ENCODE peak calls at places on chromosomes 16 and 17, in four cellular contexts. E is GM12878, M is K562, K is HepG2. W is an unnamed sample.

GRCh38 chr17:76139801-76140660 is 1.0 kb downstream of the FOXJ1 start:
- DNase-seq in E (no peak), M (peak; percentile 65), K (no peak), W (peak; percentile 50)

GRCh38 chr16:17696696-17697095 is 225.9 kb upstream of the XYLT1 start:
- DNase-seq in E (no peak), M (no peak), K (no peak), W (no peak)

GRCh38 chr16:59988591-59988990 is 1254.5 kb upstream of the GOT2 start:
- DNase-seq in E (no peak), M (no peak), K (no peak), W (no peak)

GRCh38 chr17:80724723-80725388 is 180.2 kb downstream of the RPTOR start:
- DNase-seq in E (no peak), M (no peak), K (no peak), W (no peak)

GRCh38 chr17:6427284-6427781 is 7.6 kb downstream of the AIPL1 start:
- DNase-seq in E (peak; percentile 23), M (no peak), K (no peak), W (no peak)

GRCh38 chr16:88059701-88060386 is 108.6 kb downstream of the BANP start:
- DNase-seq in E (no peak), M (no peak), K (no peak), W (no peak)

GRCh38 chr17:6388416-6388815 is 46.5 kb downstream of the AIPL1 start:
- DNase-seq in E (no peak), M (no peak), K (no peak), W (no peak)

GRCh38 chr17:69912819-69913218 is 162.2 kb upstream of the KCNJ16 start:
- DNase-seq in E (no peak), M (no peak), K (no peak), W (no peak)

GRCh38 chr17:9498490-9498889 is 77.1 kb downstream of the STX8 start:
- DNase-seq in E (no peak), M (no peak), K (no peak), W (no peak)

GRCh38 chr17:39144414-39144813 is 7.0 kb downstream of the PLXDC1 start:
- DNase-seq in E (no peak), M (no peak), K (no peak), W (no peak)

GRCh38 chr16:2226245-2226793 is 2.9 kb downstream of the E4F1 start:
- DNase-seq in E (no peak), M (no peak), K (peak; percentile 91), W (no peak)

GRCh38 chr17:8393470-8394231 is 4.0 kb downstream of the RNF222 start:
- DNase-seq in E (no peak), M (no peak), K (no peak), W (no peak)

GRCh38 chr17:16974569-16975265 is 2.8 kb upstream of the TNFRSF13B start:
- DNase-seq in E (no peak), M (no peak), K (no peak), W (no peak)

GRCh38 chr16:29007865-29008593 is 23.2 kb downstream of the LAT start:
- DNase-seq in E (no peak), M (peak; percentile 42), K (no peak), W (no peak)

GRCh38 chr16:75273054-75273925 is 21.9 kb upstream of the BCAR1 start:
- DNase-seq in E (no peak), M (no peak), K (no peak), W (no peak)

GRCh38 chr17:14459955-14460354 is 159.1 kb downstream of the HS3ST3B1 start:
- DNase-seq in E (no peak), M (no peak), K (no peak), W (no peak)
- TF ChIP-seq CBFB in E (no peak), M (no peak), K (no peak), W (no peak)

GRCh38 chr16:13919330-13919682 is 648 bp upstream of the ERCC4 start:
- DNase-seq in E (no peak), M (peak; percentile 62), K (peak; percentile 70), W (no peak)
- TF ChIP-seq CBFB in E (no peak), M (no peak), K (no peak), W (no peak)

GRCh38 chr16:30876867-30877266 is 17.0 kb downstream of the BCL7C start:
- DNase-seq in E (no peak), M (peak; percentile 41), K (peak; percentile 62), W (peak; percentile 46)
- TF ChIP-seq CBFB in E (no peak), M (no peak), K (no peak), W (no peak)

DNA sequence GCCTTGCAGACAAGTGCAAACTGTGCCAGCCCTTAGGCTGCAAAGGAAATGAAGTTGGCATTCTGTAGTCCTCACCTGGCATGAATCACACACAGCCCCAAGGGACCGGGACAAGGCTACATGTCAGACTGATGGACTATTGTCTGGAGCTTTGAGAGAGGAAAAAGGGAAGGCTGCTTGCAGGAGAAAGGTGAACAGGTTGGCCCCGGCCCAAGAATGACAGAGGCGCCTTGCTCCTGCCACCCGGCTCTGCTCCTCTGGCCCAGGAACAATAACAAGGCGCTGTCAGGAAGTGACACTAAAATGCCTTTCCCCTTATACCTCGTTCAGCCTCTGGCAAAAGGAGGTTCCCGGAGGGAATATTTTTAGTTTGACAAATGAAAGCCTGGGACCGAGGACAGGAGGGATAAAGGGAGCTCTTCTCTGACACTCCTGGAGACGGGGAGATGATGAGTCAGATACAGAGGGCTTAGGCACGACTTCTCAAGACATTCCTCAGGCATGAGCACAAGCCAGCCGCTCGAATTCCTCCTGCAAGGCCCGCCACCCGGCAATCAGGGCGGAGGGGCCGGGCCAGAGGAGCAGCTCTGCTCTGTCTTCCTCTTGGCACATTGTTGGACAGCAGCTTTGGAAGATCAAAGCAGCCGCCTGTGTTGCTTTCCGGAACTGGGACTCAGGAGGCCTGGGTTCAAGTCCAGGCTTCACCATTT is 105.8 kb downstream of the NOG start:
- DNase-seq in E (no peak), M (no peak), K (no peak), W (peak; percentile 51)
- TF ChIP-seq CBFB in E (no peak), M (no peak), K (no peak), W (no peak)

DNA sequence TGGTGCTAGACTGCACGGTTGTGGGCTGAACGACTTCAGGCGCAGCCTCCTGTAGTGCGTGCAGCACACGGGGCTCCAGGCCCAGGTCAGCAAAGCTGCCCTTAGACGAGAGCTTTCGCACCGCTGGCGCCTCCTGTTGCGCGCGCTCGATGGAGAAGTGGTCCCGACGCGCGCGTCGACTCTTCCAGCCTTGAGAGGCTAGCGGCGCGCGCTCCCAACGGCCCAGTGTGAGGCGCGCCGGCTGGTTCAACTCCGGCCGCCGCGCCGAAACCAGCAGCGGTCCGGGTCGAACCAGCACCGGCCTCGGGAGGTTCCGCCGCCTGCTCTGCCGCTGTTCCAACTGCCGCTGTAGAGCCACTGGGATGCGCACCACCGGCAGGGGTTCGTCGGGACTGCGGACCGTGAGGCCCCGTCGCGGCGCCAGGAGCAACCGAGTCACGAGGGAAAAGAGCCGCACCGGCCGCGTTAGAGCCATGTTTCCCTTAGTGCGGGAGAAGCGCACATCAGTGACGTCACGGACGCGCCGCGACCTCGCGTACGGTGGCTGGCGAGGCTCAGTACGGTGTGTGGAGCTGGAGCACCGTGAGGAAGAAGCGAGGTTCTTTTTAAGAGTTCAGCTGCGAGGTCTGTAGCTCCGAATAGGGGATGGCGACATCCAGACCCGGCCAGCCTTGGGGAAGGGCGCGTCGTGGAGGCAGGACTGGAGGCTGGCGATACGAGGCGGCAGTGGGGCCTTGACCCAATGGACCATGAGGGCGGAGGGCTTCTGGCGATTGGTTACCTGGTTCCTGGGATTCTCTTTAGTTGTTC is at the start of the genes DDX28 and DUS2:
- DNase-seq in E (peak; percentile 83), M (peak; percentile 83), K (peak; percentile 88), W (peak; percentile 92)
- TF ChIP-seq CBFB in E (peak; percentile 88), M (peak; percentile 71), K (peak; percentile 96), W (peak; percentile 71)

DNA sequence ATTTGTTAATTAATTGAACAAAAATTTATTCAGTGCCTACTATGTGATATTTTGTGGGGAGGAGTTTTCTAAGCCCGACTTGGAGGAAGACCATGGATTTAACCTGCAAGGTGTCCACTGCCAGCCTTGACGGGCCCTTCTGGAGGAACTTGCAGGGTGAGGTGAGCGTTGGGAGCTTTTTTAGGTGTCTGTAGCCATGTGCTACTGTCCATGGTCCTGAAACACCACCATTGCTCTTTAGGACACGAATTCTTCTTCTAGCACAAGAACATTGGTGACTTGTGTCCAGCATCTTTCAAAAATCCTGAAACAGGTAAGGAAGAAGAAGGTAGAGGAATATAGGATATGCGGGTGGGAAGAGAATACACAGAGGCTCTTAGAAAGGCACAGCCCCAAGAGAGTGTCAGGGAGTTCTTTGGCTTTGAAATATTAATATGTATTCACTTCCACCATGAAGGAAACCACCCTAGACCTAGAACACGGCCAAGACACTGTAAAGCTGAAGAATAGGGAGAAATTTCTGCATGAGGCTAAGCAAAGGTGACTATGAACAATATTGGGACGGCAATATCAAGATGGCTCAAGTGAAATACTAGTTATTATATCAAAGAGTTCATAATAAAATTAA is 27.9 kb upstream of the OR4D1 start:
- DNase-seq in E (no peak), M (peak; percentile 34), K (peak; percentile 56), W (peak; percentile 56)
- TF ChIP-seq CBFB in E (no peak), M (no peak), K (no peak), W (no peak)